ENCODE peak calls at places on chromosomes 6 and 20, in four cellular contexts. Y is aorta, J is stomach, N is fibroblast of gingiva. S is an unnamed sample.

GRCh38 chr20:25294459-25295385 is 46.8 kb downstream of the PYGB start:
- DNase-seq in Y (no peak), J (peak), N (peak), S (peak)

GRCh38 chr20:5510446-5510845 is 193.7 kb upstream of the PROKR2 start:
- DNase-seq in Y (no peak), J (no peak), N (no peak), S (no peak)

GRCh38 chr20:34747479-34747878 is 43.3 kb downstream of the TP53INP2 start:
- DNase-seq in Y (no peak), J (no peak), N (no peak), S (no peak)

GRCh38 chr20:56995635-56996075 is 270.8 kb downstream of the BMP7 start:
- DNase-seq in Y (no peak), J (no peak), N (no peak), S (no peak)

GRCh38 chr6:14876778-14877613 is 368.9 kb upstream of the JARID2 start:
- DNase-seq in Y (no peak), J (no peak), N (peak), S (peak)

GRCh38 chr20:5835234-5835845 is 85.1 kb downstream of the SHLD1 start:
- DNase-seq in Y (no peak), J (no peak), N (peak), S (no peak)

GRCh38 chr6:152146385-152146784 is 338.9 kb downstream of the ESR1 start:
- DNase-seq in Y (no peak), J (no peak), N (peak), S (peak)

GRCh38 chr6:105786890-105787655 is 299.1 kb upstream of the PRDM1 start:
- DNase-seq in Y (no peak), J (no peak), N (no peak), S (no peak)

GRCh38 chr6:129730477-129731165 is 20.6 kb upstream of the ARHGAP18 start:
- DNase-seq in Y (no peak), J (no peak), N (no peak), S (no peak)

GRCh38 chr6:34396518-34396917 is 4.0 kb upstream of the NUDT3 start:
- DNase-seq in Y (no peak), J (no peak), N (no peak), S (no peak)

GRCh38 chr6:56667336-56667735 is 24.6 kb upstream of the DST start:
- DNase-seq in Y (no peak), J (no peak), N (no peak), S (no peak)

GRCh38 chr6:52416629-52417151 is 3.5 kb upstream of the EFHC1 start:
- DNase-seq in Y (no peak), J (no peak), N (peak), S (no peak)

GRCh38 chr20:35698298-35699126 is 640 bp downstream of the NFS1 start:
- DNase-seq in Y (peak), J (peak), N (no peak), S (no peak)

GRCh38 chr6:143139239-143139784 is 78.6 kb downstream of the AIG1 start:
- DNase-seq in Y (no peak), J (no peak), N (peak), S (no peak)

S was measured in SJSA1.